ENCODE peak calls at places on chromosomes 4 and X, in seven cellular contexts. F, X, G, E, P, A and L are unnamed samples.

GRCh38 chr4:100302061-100303026 is 112.1 kb upstream of the DDIT4L start:
- DNase-seq in F (no peak), X (no peak), G (no peak), E (no peak), P (no peak), A (peak), L (no peak)

GRCh38 chrX:153430796-153431195 is 15.1 kb downstream of the TREX2 start:
- DNase-seq in F (no peak), X (no peak), G (no peak), E (no peak), P (no peak), A (no peak), L (no peak)

GRCh38 chr4:170887396-170887795 is 797.6 kb upstream of the AADAT start:
- DNase-seq in F (no peak), X (no peak), G (no peak), E (no peak), P (no peak), A (no peak), L (no peak)

GRCh38 chr4:79232555-79232954 is 93.3 kb downstream of the NAA11 start:
- DNase-seq in F (no peak), X (no peak), G (no peak), E (no peak), P (peak), A (no peak), L (no peak)

GRCh38 chr4:153594208-153594607 is 89.9 kb upstream of the TLR2 start:
- DNase-seq in F (no peak), X (no peak), G (no peak), E (no peak), P (peak), A (no peak), L (no peak)

GRCh38 chr4:94577136-94577535 is 125.4 kb downstream of the PDLIM5 start:
- DNase-seq in F (peak), X (no peak), G (no peak), E (no peak), P (no peak), A (peak), L (no peak)

GRCh38 chr4:47855350-47855749 is 17.5 kb upstream of the CORIN start:
- DNase-seq in F (no peak), X (no peak), G (no peak), E (no peak), P (no peak), A (no peak), L (no peak)

GRCh38 chr4:65661469-65661868 is 8.8 kb downstream of the EPHA5 start:
- DNase-seq in F (peak), X (no peak), G (no peak), E (no peak), P (peak), A (no peak), L (no peak)

GRCh38 chrX:68895339-68896250 is 66.8 kb downstream of the EFNB1 start:
- DNase-seq in F (no peak), X (peak), G (no peak), E (peak), P (peak), A (peak), L (no peak)

GRCh38 chr4:53622739-53623151 is 31.5 kb upstream of the LNX1 start:
- DNase-seq in F (no peak), X (no peak), G (no peak), E (peak), P (no peak), A (no peak), L (no peak)

GRCh38 chr4:184459413-184459812 is 14.9 kb downstream of the IRF2 start:
- DNase-seq in F (no peak), X (no peak), G (no peak), E (peak), P (peak), A (no peak), L (no peak)

GRCh38 chrX:57178605-57179004 is 41.4 kb upstream of the SPIN2A start:
- DNase-seq in F (no peak), X (no peak), G (no peak), E (no peak), P (no peak), A (no peak), L (no peak)

GRCh38 chrX:57172544-57172943 is 35.3 kb upstream of the SPIN2A start:
- DNase-seq in F (no peak), X (no peak), G (no peak), E (no peak), P (no peak), A (no peak), L (no peak)

DNA sequence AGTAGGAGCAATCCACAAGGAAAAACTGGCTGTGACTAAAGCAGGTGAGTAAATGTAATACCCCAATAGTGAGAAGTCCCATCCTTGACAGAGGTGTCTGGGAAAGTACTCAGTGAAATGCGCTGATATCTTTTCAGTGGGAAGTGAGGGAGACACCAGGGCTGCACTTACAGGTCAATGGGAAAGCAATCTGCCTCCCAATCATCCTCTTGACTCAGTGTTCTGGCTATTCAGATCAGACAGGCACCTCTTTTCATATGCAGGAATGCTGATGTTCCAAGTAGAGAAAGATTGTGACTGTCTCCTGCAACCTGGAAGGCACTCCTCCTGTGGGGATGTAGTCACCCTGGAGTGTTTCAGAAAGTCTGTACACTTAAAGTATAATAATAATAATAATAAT is 39.9 kb upstream of the SPIN2A start:
- DNase-seq in F (peak), X (no peak), G (no peak), E (no peak), P (no peak), A (no peak), L (no peak)
- H3K27ac ChIP-seq in F (peak), X (no peak), G (no peak), E (no peak), P (no peak), A (no peak), L (no peak)

GRCh38 chr4:159283697-159284492 is 181.0 kb downstream of the RAPGEF2 start:
- DNase-seq in F (no peak), X (no peak), G (no peak), E (peak), P (peak), A (peak), L (no peak)
- H3K9ac ChIP-seq in F (no peak), X (no peak), G (no peak), E (no peak), P (no peak), A (peak), L (no peak)

DNA sequence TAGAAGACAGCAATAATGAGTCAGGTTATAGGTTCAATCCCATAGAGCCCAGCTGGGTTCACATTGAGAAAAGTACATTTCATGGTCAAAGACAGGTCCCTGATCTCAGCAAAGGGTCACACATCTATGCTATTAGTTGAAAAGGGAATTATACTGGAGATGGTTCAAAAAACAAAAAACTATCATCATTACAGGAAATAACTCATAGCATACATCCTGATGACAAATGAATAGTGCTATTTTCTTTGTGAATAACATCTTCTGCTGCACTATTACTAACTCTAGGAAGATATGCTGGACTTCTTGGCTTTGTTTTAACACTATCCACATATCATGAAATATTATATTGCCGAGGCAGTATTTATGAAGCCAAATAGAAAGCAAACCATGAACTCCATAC is 202.5 kb upstream of the MAB21L2 start:
- DNase-seq in F (no peak), X (no peak), G (no peak), E (peak), P (peak), A (peak), L (no peak)
- TF ChIP-seq CTCF in F (no peak), X (no peak), G (no peak), E (no peak), P (no peak), A (no peak), L (no peak)

DNA sequence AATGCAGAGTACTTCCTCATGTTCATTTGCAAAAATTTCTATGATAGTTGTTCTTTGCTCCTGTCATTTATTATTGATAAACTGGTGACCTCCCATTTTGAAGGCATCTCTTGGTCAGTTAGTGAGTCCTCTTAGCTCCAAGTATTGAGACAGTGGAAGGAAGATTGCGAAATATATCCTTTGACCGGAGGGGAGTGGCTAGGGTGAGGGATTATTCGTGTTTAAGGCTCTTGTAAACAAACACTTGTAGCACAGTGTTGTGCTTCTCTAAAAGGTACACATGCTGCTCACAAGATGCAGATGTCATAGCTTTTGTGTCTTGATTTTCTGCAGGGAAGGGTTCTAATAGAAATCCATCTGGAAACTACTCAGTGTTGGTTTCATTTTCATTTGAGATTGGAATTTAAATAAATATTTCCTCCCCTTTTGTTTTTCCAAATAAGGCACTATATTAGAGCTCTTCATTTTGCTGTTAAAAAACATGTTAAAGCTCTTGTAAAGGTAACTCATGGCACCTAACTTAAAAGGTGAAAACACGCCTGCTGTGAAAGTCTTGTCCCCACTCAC is 21.8 kb downstream of the TXLNG start:
- DNase-seq in F (no peak), X (peak), G (no peak), E (peak), P (peak), A (peak), L (no peak)
- H3K27ac ChIP-seq in F (no peak), X (no peak), G (no peak), E (no peak), P (no peak), A (peak), L (no peak)

GRCh38 chr4:105436414-105436813 is 37.4 kb downstream of the PPA2 start:
- DNase-seq in F (no peak), X (no peak), G (no peak), E (no peak), P (no peak), A (no peak), L (no peak)
- H3K9ac ChIP-seq in F (no peak), X (no peak), G (no peak), E (no peak), P (no peak), A (no peak), L (no peak)

GRCh38 chrX:132068405-132068804 is 45.3 kb downstream of the STK26 start:
- DNase-seq in F (no peak), X (no peak), G (no peak), E (peak), P (peak), A (no peak), L (no peak)

DNA sequence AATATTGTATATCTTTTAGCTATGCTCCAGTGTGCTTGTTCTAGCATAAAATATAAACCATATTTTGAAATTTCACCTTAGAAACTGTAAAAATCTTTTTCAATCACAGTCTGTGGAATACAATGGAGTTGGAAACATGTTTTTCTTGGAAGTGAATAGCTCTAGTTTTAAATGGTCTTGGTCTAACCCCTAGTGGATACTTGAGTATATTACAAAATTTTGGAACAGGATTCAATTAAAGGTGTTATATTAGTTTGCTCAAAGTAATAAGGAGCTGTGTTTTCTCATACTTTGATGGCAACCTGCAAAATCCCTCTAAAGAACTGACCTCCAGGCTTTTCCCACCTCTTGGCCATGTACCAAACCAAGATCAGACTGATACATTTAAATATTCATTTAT is 48.2 kb downstream of the STK26 start:
- DNase-seq in F (no peak), X (peak), G (no peak), E (peak), P (peak), A (peak), L (no peak)
- TF ChIP-seq CTCF in F (peak), X (peak), G (peak), E (peak), P (peak), A (no peak), L (peak)